ENCODE peak calls at places on chromosomes 2 and 18, in five cellular contexts. L is lower lobe of right lung, C is heart left ventricle, F is colonic mucosa, I is left ventricle myocardium inferior. V is an unnamed sample.

GRCh38 chr2:128528133-128528532 is 209.5 kb upstream of the HS6ST1 start:
- DNase-seq in L (no peak), C (no peak), F (no peak), I (no peak), V (no peak)

GRCh38 chr18:3478262-3478978 is 28.4 kb downstream of the TGIF1 start:
- DNase-seq in L (no peak), C (no peak), F (no peak), I (no peak), V (no peak)

GRCh38 chr2:109351164-109351756 is 222.3 kb downstream of the SH3RF3 start:
- DNase-seq in L (peak), C (peak), F (no peak), I (peak), V (no peak)

GRCh38 chr2:231297108-231297908 is 98.2 kb upstream of the B3GNT7 start:
- DNase-seq in L (peak), C (peak), F (peak), I (peak), V (peak)

GRCh38 chr2:25378731-25379490 is 37.2 kb upstream of the DNMT3A start:
- DNase-seq in L (peak), C (no peak), F (no peak), I (no peak), V (no peak)

GRCh38 chr2:54658548-54659207 is 64.8 kb upstream of the EML6 start:
- DNase-seq in L (no peak), C (no peak), F (no peak), I (no peak), V (no peak)

GRCh38 chr2:59195851-59196250 is 954.7 kb upstream of the FANCL start:
- DNase-seq in L (no peak), C (no peak), F (no peak), I (no peak), V (no peak)

GRCh38 chr2:62197609-62198236 is 1.8 kb downstream of the B3GNT2 start:
- DNase-seq in L (peak), C (peak), F (peak), I (peak), V (peak)

GRCh38 chr2:14401838-14402237 is 230.7 kb upstream of the LRATD1 start:
- DNase-seq in L (no peak), C (no peak), F (no peak), I (no peak), V (no peak)

GRCh38 chr2:81084101-81084500 is 779.5 kb upstream of the LRRTM1 start:
- DNase-seq in L (no peak), C (no peak), F (no peak), I (no peak), V (no peak)

GRCh38 chr2:25566694-25567093 is 106.7 kb downstream of the DTNB start:
- DNase-seq in L (no peak), C (peak), F (no peak), I (no peak), V (no peak)

GRCh38 chr2:232137748-232138147 is 176.2 kb downstream of the DIS3L2 start:
- DNase-seq in L (no peak), C (no peak), F (no peak), I (no peak), V (no peak)

GRCh38 chr2:15176604-15177003 is 384.5 kb downstream of the NBAS start:
- DNase-seq in L (no peak), C (no peak), F (no peak), I (no peak), V (no peak)

GRCh38 chr18:55449412-55450140 is 138.4 kb downstream of the TCF4 start:
- DNase-seq in L (no peak), C (no peak), F (no peak), I (no peak), V (no peak)

GRCh38 chr2:16151651-16152050 is 211.3 kb downstream of the MYCN start:
- DNase-seq in L (no peak), C (no peak), F (no peak), I (no peak), V (no peak)

GRCh38 chr2:42223822-42224268 is 54.7 kb downstream of the EML4 start:
- DNase-seq in L (no peak), C (no peak), F (no peak), I (no peak), V (no peak)

GRCh38 chr2:36373149-36373880 is 17.7 kb downstream of the CRIM1 start:
- DNase-seq in L (no peak), C (no peak), F (peak), I (no peak), V (no peak)

GRCh38 chr18:79531926-79532689 is 136.4 kb downstream of the NFATC1 start:
- DNase-seq in L (peak), C (no peak), F (no peak), I (peak), V (peak)

GRCh38 chr2:125386074-125386473 is 1269.9 kb upstream of the GYPC start:
- DNase-seq in L (no peak), C (no peak), F (no peak), I (no peak), V (peak)

GRCh38 chr2:120870467-120870788 is 134.8 kb downstream of the GLI2 start:
- DNase-seq in L (peak), C (no peak), F (no peak), I (no peak), V (no peak)

GRCh38 chr2:64929329-64929728 is 59.9 kb upstream of the SLC1A4 start:
- DNase-seq in L (no peak), C (no peak), F (no peak), I (no peak), V (no peak)

GRCh38 chr2:237774811-237775553 is 23.6 kb upstream of the RBM44 start:
- DNase-seq in L (peak), C (no peak), F (peak), I (no peak), V (peak)

DNA sequence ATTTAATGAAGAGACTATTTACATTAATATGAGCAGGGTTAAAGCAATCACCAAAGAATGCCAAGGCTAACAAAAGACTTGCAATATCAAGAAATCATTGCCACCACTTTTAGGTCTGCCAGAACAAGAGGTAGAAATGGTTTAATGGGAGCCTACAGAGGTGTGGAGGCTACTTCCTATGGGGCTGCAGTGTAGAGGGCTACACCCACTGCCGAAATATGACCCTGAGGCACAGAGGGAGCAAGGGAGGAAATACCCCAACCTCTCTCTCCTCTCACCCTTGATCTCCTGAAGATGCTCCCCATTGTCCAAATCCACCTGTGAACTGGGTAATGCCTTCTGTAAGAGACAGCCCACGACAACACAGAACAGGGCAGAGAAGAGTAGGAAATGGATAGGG is 315.4 kb downstream of the SMAD2 start:
- DNase-seq in L (no peak), C (no peak), F (no peak), I (no peak), V (no peak)
- TF ChIP-seq CTCF in L (no peak), C (no peak), F (no peak), I (no peak), V (no peak)

GRCh38 chr2:37415128-37415817 is 70.8 kb downstream of the QPCT start:
- DNase-seq in L (no peak), C (no peak), F (no peak), I (no peak), V (no peak)
- TF ChIP-seq CTCF in L (no peak), C (no peak), F (no peak), I (no peak), V (no peak)

DNA sequence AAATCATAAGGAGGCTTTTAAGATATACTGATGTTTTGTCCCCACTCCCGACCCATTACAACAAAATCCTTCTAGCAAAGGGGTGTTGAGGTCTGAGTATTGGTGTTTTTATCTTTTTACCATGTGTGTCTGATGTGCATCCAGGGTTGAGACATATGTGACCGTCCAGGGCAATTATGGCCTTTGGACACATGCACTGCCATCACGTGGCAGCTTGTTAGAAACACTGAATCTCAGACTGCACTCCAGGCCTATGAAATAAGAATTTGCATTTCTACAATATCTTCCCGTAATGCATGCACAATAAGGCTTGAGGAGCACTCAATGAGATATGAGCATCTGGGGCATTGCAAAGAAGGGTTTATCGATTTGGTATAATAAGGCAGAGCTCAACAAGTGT is 235.1 kb upstream of the ZNF804A start:
- DNase-seq in L (no peak), C (no peak), F (no peak), I (no peak), V (no peak)
- TF ChIP-seq CTCF in L (no peak), C (no peak), F (no peak), I (no peak), V (no peak)

DNA sequence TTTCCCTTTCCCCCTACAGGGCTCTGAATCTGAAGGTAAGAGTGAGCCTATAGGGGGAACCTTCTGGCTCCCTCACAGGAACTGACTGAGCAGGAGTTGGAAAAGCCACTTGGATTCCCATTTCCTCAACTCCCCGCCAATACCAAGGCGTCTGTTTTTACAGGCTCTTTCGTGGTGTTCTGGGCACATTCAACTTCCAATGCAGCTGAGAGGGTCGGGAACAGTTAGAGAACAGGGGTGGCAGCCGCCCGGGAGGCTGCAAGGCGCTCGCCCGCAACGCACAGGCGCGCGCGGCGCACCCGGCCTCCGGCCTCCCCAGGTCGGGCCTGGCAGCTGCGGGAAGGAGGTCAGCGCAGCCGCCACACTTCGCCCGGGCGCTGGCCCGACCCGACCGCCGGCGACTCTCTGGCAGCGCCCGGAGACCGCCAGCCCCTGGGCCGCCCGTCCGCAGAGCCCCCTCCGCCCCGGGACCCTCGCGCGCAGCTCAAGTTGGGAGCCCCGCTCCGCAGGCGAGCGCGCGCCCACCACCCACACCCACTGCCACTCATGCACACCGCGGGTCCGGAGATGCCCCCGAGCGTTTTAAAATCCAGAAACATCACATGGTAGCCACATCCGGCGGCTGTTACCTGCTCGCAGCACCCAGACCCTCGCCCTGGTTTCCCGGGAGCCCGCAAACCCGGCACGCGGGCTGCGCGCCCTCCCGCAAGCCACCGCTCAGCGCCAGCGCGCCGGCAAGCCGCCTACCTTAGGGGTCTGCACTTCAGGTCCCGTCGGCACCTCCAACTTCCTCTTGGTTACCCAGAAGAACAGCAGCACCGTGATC is 816 bp downstream of the GALNT14 start:
- DNase-seq in L (no peak), C (no peak), F (no peak), I (no peak), V (peak)
- TF ChIP-seq CTCF in L (no peak), C (no peak), F (no peak), I (no peak), V (no peak)

GRCh38 chr18:26862084-26862483 is 3.4 kb downstream of the AQP4 start:
- DNase-seq in L (no peak), C (no peak), F (no peak), I (no peak), V (no peak)

GRCh38 chr18:26863921-26864497 is 1.5 kb downstream of the AQP4 start:
- DNase-seq in L (no peak), C (no peak), F (no peak), I (no peak), V (no peak)

GRCh38 chr18:26865557-26865956 is at the start of gene AQP4:
- DNase-seq in L (peak), C (peak), F (no peak), I (peak), V (no peak)

GRCh38 chr18:26864658-26865057 is 849 bp downstream of the AQP4 start:
- DNase-seq in L (no peak), C (no peak), F (no peak), I (no peak), V (no peak)

DNA sequence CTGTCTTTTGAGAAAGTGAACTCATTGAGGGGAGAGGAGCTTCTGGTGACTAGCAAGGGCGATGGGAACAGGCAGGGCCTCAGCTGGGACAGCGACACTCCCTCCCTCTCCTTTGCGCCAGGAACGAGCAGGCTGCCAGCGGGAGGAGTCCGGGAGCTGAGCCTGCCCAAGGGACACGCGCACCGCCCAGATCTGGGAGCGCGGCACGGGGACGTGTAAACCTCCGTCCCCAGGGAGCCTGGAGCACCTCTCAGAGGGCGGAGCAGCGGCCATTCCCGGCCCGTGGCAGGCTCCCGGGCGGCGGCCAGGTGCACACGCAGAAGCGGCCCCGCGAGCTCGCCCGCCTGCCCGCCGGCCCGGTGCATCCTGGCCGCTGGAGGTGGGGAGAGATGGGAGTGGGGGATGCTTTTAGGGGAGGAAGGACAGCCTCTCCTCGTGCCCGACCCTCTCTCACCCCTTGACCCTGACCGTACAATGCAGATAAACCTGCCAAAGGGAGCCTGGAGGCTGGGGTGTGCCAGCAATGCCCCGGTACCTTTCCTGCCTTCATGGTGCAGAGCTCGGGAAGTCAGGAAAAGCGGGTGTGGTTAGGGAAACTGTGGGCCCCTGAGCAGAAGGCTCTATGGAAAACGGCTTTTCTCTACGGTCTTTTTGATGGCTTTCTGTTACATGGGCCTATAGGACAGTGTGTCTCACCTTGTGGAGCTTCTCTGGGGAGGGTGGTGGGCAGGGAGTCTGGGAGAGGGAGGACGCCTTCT is 2.2 kb downstream of the AQP4 start:
- DNase-seq in L (peak), C (peak), F (peak), I (peak), V (peak)
- TF ChIP-seq CTCF in L (no peak), C (no peak), F (no peak), I (no peak), V (no peak)

GRCh38 chr18:9575558-9575957 is 38.8 kb downstream of the PPP4R1 start:
- DNase-seq in L (peak), C (peak), F (peak), I (peak), V (peak)
- TF ChIP-seq CTCF in L (peak), C (peak), F (peak), I (peak), V (peak)